ENCODE peak calls at places on chromosomes 1 and 21, in four cellular contexts. W, Y, M and I are unnamed samples.

GRCh38 chr1:240274569-240274968 is 182.9 kb downstream of the FMN2 start:
- DNase-seq in W (no peak), Y (no peak), M (no peak), I (no peak)

GRCh38 chr1:183633676-183634343 is 1.8 kb downstream of the ARPC5 start:
- DNase-seq in W (peak), Y (peak), M (peak), I (peak)

GRCh38 chr1:162689745-162690671 is 57.7 kb downstream of the DDR2 start:
- DNase-seq in W (no peak), Y (no peak), M (peak), I (no peak)

GRCh38 chr1:150061632-150062101 is 5.9 kb upstream of the VPS45 start:
- DNase-seq in W (no peak), Y (peak), M (peak), I (peak)

GRCh38 chr1:214102907-214103306 is 115.1 kb downstream of the PROX1 start:
- DNase-seq in W (no peak), Y (peak), M (peak), I (peak)

GRCh38 chr1:60924964-60925798 is 157.2 kb upstream of the NFIA start:
- DNase-seq in W (peak), Y (no peak), M (no peak), I (no peak)

GRCh38 chr21:35149698-35150097 is 100.6 kb upstream of the RUNX1 start:
- DNase-seq in W (no peak), Y (peak), M (peak), I (no peak)

GRCh38 chr1:10415211-10415930 is 14.9 kb upstream of the CENPS start:
- DNase-seq in W (no peak), Y (peak), M (peak), I (peak)

GRCh38 chr21:44965251-44966022 is 25.6 kb downstream of the SLX9 start:
- DNase-seq in W (no peak), Y (peak), M (no peak), I (peak)

GRCh38 chr1:175152006-175152652 is 40.4 kb downstream of the KIAA0040 start:
- DNase-seq in W (peak), Y (peak), M (peak), I (peak)

GRCh38 chr1:15261155-15262002 is 14.4 kb downstream of the FHAD1 start:
- DNase-seq in W (no peak), Y (peak), M (no peak), I (peak)

GRCh38 chr1:114794038-114794437 is 13.6 kb upstream of the SIKE1 start:
- DNase-seq in W (no peak), Y (no peak), M (no peak), I (no peak)

GRCh38 chr1:151888972-151889570 is 20.2 kb downstream of the THEM4 start:
- DNase-seq in W (no peak), Y (peak), M (peak), I (peak)

GRCh38 chr1:26701995-26702679 is 6.3 kb downstream of the ARID1A start:
- DNase-seq in W (no peak), Y (no peak), M (peak), I (no peak)

GRCh38 chr1:26701266-26701994 is 5.6 kb downstream of the ARID1A start:
- DNase-seq in W (no peak), Y (peak), M (peak), I (peak)

GRCh38 chr1:26700711-26701110 is 4.9 kb downstream of the ARID1A start:
- DNase-seq in W (no peak), Y (no peak), M (no peak), I (peak)

GRCh38 chr1:26703466-26703865 is 7.7 kb downstream of the ARID1A start:
- DNase-seq in W (no peak), Y (no peak), M (no peak), I (no peak)

GRCh38 chr1:26702680-26703038 is 6.8 kb downstream of the ARID1A start:
- DNase-seq in W (no peak), Y (no peak), M (no peak), I (no peak)
- H3K4me3 ChIP-seq in W (no peak), Y (no peak), M (peak), I (no peak)

GRCh38 chr1:205375816-205376545 is 19.3 kb upstream of the KLHDC8A start:
- DNase-seq in W (peak), Y (peak), M (peak), I (peak)

GRCh38 chr1:205369621-205370230 is 13.0 kb upstream of the KLHDC8A start:
- DNase-seq in W (no peak), Y (no peak), M (no peak), I (no peak)

GRCh38 chr1:205374205-205375078 is 17.7 kb upstream of the KLHDC8A start:
- DNase-seq in W (no peak), Y (peak), M (peak), I (peak)

GRCh38 chr1:205370780-205371179 is 14.1 kb upstream of the KLHDC8A start:
- DNase-seq in W (no peak), Y (no peak), M (no peak), I (no peak)

DNA sequence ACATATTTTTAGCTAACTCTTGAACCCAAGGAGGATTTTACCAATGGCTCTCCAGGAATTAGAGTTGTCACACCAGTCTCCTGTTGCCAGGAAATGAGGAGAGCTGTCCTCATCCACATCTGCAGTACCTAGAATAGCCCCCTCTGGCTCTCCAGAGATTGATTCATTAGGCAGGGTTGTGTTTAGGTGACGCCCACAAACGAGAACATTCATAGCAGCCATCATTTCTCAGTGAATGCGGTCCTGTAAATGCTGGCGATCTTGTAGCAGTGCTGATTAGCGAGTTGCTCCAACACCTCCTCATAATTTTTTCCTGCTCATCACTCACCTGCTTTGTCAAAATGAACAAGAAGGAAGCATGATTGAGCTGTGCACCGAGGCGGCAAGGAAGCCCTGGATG is 16.3 kb upstream of the KLHDC8A start:
- DNase-seq in W (no peak), Y (no peak), M (no peak), I (peak)
- H3K4me3 ChIP-seq in W (no peak), Y (no peak), M (no peak), I (no peak)

DNA sequence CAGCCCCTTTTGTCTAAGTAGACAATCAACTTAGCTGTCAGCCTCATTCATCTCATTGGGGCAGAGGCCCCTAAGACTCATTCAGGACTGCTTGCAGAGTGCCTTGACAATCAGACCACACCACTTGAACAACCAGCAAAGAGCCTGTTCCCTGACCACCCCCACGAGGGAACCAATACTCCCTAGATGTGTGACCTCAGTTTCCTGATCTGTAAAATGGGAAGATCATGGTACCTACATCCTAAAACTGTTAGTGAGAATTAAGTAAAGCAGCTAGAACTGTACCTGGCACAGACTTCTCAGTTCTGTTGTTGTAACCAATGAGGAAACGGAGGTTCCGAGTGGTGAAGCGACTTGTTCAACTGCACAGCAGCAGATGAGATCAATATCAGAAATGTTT is 298.5 kb downstream of the RRAGC start:
- DNase-seq in W (no peak), Y (no peak), M (no peak), I (no peak)
- H3K4me3 ChIP-seq in W (no peak), Y (no peak), M (no peak), I (no peak)

GRCh38 chr1:225409051-225409450 is 18.8 kb downstream of the LBR start:
- DNase-seq in W (no peak), Y (no peak), M (no peak), I (no peak)

GRCh38 chr1:225407755-225408154 is 20.1 kb downstream of the LBR start:
- DNase-seq in W (no peak), Y (no peak), M (no peak), I (no peak)

GRCh38 chr1:225410036-225410435 is 17.8 kb downstream of the LBR start:
- DNase-seq in W (no peak), Y (no peak), M (no peak), I (no peak)

GRCh38 chr1:225406976-225407725 is 20.7 kb downstream of the LBR start:
- DNase-seq in W (peak), Y (no peak), M (no peak), I (no peak)

DNA sequence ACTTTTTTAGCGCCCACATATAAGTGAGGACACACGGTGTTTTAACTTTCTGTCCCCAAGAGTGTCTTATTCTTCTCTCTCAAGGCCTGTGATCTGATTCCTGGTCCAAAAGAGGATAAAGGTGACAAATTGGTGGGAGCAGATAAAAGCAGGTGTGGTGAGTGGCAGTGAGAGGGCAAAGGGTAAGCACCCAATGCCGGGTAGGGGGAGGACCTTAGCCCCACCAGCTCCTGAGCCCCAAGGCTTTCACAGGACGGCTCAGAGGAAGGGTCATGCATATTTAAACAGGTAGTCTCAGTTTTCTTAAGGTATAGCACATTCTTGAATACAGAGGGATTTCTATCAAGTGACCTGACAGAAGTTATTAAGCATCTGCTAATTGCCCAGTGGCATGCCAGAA is 19.6 kb downstream of the LBR start:
- DNase-seq in W (no peak), Y (no peak), M (no peak), I (no peak)
- H3K4me3 ChIP-seq in W (no peak), Y (no peak), M (no peak), I (no peak)

GRCh38 chr1:157806431-157807149 is 13.3 kb downstream of the FCRL1 start:
- DNase-seq in W (no peak), Y (no peak), M (no peak), I (no peak)
- H3K4me3 ChIP-seq in W (no peak), Y (no peak), M (no peak), I (no peak)

GRCh38 chr21:25421327-25422028 is 185.8 kb downstream of the MRPL39 start:
- DNase-seq in W (peak), Y (peak), M (peak), I (peak)
- H3K4me3 ChIP-seq in W (no peak), Y (no peak), M (no peak), I (no peak)